ENCODE peak calls at places on chromosome X, in six cellular contexts. One of them, this sample, is unnamed.

GRCh38 chrX:39261446-39262147 is 460.3 kb downstream of the MID1IP1 start:
- DNase-seq in DND-41: peak
- DNase-seq in AG10803: peak
- DNase-seq in T-helper 1 cell: peak
- DNase-seq in stimulated activated CD4-positive, alpha-beta T cell treated with anti-CD3 and anti-CD28 coated beads, Interleukin-2, amount 100 ng/mL, for 24 hours: no peak
- DNase-seq in M059J: peak
- DNase-seq in this sample: peak

GRCh38 chrX:52923781-52924241 is 26.7 kb downstream of the FAM156B start:
- DNase-seq in M059J: peak
- DNase-seq in stimulated activated CD4-positive, alpha-beta T cell treated with anti-CD3 and anti-CD28 coated beads, Interleukin-2, amount 100 ng/mL, for 24 hours: no peak
- DNase-seq in AG10803: peak
- DNase-seq in T-helper 1 cell: no peak
- DNase-seq in DND-41: no peak
- DNase-seq in this sample: no peak

GRCh38 chrX:42290608-42291007 is 367.3 kb upstream of the CASK start:
- DNase-seq in AG10803: peak
- DNase-seq in stimulated activated CD4-positive, alpha-beta T cell treated with anti-CD3 and anti-CD28 coated beads, Interleukin-2, amount 100 ng/mL, for 24 hours: no peak
- DNase-seq in DND-41: no peak
- DNase-seq in T-helper 1 cell: no peak
- DNase-seq in M059J: peak
- DNase-seq in this sample: no peak

GRCh38 chrX:141642979-141643378 is 53.5 kb downstream of the SPANXA2 start:
- DNase-seq in stimulated activated CD4-positive, alpha-beta T cell treated with anti-CD3 and anti-CD28 coated beads, Interleukin-2, amount 100 ng/mL, for 24 hours: no peak
- DNase-seq in DND-41: no peak
- DNase-seq in AG10803: peak
- DNase-seq in T-helper 1 cell: no peak
- DNase-seq in M059J: peak
- DNase-seq in this sample: no peak

GRCh38 chrX:11374570-11374969 is 81.4 kb downstream of the AMELX start:
- DNase-seq in M059J: no peak
- DNase-seq in stimulated activated CD4-positive, alpha-beta T cell treated with anti-CD3 and anti-CD28 coated beads, Interleukin-2, amount 100 ng/mL, for 24 hours: no peak
- DNase-seq in T-helper 1 cell: no peak
- DNase-seq in AG10803: no peak
- DNase-seq in DND-41: no peak
- DNase-seq in this sample: no peak

GRCh38 chrX:38060331-38060878 is 54.1 kb downstream of the SYTL5 start:
- DNase-seq in stimulated activated CD4-positive, alpha-beta T cell treated with anti-CD3 and anti-CD28 coated beads, Interleukin-2, amount 100 ng/mL, for 24 hours: no peak
- DNase-seq in T-helper 1 cell: no peak
- DNase-seq in M059J: peak
- DNase-seq in AG10803: no peak
- DNase-seq in DND-41: no peak
- DNase-seq in this sample: no peak

GRCh38 chrX:48992341-48992740 is 9.7 kb downstream of the GRIPAP1 start:
- DNase-seq in M059J: no peak
- DNase-seq in AG10803: no peak
- DNase-seq in T-helper 1 cell: no peak
- DNase-seq in stimulated activated CD4-positive, alpha-beta T cell treated with anti-CD3 and anti-CD28 coated beads, Interleukin-2, amount 100 ng/mL, for 24 hours: no peak
- DNase-seq in DND-41: no peak
- DNase-seq in this sample: no peak

GRCh38 chrX:148381603-148382002 is 118.8 kb upstream of the AFF2 start:
- DNase-seq in M059J: no peak
- DNase-seq in stimulated activated CD4-positive, alpha-beta T cell treated with anti-CD3 and anti-CD28 coated beads, Interleukin-2, amount 100 ng/mL, for 24 hours: no peak
- DNase-seq in DND-41: peak
- DNase-seq in T-helper 1 cell: no peak
- DNase-seq in AG10803: no peak
- DNase-seq in this sample: no peak

GRCh38 chrX:7146026-7146702 is 1.3 kb upstream of the STS start:
- DNase-seq in DND-41: no peak
- DNase-seq in T-helper 1 cell: no peak
- DNase-seq in stimulated activated CD4-positive, alpha-beta T cell treated with anti-CD3 and anti-CD28 coated beads, Interleukin-2, amount 100 ng/mL, for 24 hours: no peak
- DNase-seq in AG10803: no peak
- DNase-seq in M059J: no peak
- DNase-seq in this sample: no peak

GRCh38 chrX:132961511-132961910 is 3.1 kb upstream of the HS6ST2 start:
- DNase-seq in M059J: no peak
- DNase-seq in DND-41: no peak
- DNase-seq in AG10803: no peak
- DNase-seq in T-helper 1 cell: no peak
- DNase-seq in stimulated activated CD4-positive, alpha-beta T cell treated with anti-CD3 and anti-CD28 coated beads, Interleukin-2, amount 100 ng/mL, for 24 hours: no peak
- DNase-seq in this sample: no peak

GRCh38 chrX:65534450-65535292 is at the start of gene LAS1L:
- DNase-seq in stimulated activated CD4-positive, alpha-beta T cell treated with anti-CD3 and anti-CD28 coated beads, Interleukin-2, amount 100 ng/mL, for 24 hours: peak
- DNase-seq in T-helper 1 cell: peak
- DNase-seq in DND-41: peak
- DNase-seq in AG10803: peak
- DNase-seq in M059J: peak
- DNase-seq in this sample: peak

GRCh38 chrX:142095816-142096215 is 109.3 kb downstream of the MAGEC2 start:
- DNase-seq in stimulated activated CD4-positive, alpha-beta T cell treated with anti-CD3 and anti-CD28 coated beads, Interleukin-2, amount 100 ng/mL, for 24 hours: no peak
- DNase-seq in DND-41: no peak
- DNase-seq in T-helper 1 cell: no peak
- DNase-seq in AG10803: no peak
- DNase-seq in M059J: peak
- DNase-seq in this sample: no peak

GRCh38 chrX:153779891-153780677 is 757 bp upstream of the SRPK3 start:
- DNase-seq in T-helper 1 cell: no peak
- DNase-seq in AG10803: no peak
- DNase-seq in DND-41: no peak
- DNase-seq in M059J: peak
- DNase-seq in stimulated activated CD4-positive, alpha-beta T cell treated with anti-CD3 and anti-CD28 coated beads, Interleukin-2, amount 100 ng/mL, for 24 hours: no peak
- DNase-seq in this sample: no peak

GRCh38 chrX:134764202-134764785 is 106.0 kb upstream of the PLAC1 start:
- DNase-seq in DND-41: no peak
- DNase-seq in M059J: peak
- DNase-seq in T-helper 1 cell: no peak
- DNase-seq in stimulated activated CD4-positive, alpha-beta T cell treated with anti-CD3 and anti-CD28 coated beads, Interleukin-2, amount 100 ng/mL, for 24 hours: no peak
- DNase-seq in AG10803: no peak
- DNase-seq in this sample: no peak

GRCh38 chrX:105331244-105331643 is 110.8 kb upstream of the TEX13A start:
- DNase-seq in DND-41: no peak
- DNase-seq in AG10803: peak
- DNase-seq in stimulated activated CD4-positive, alpha-beta T cell treated with anti-CD3 and anti-CD28 coated beads, Interleukin-2, amount 100 ng/mL, for 24 hours: no peak
- DNase-seq in M059J: no peak
- DNase-seq in T-helper 1 cell: no peak
- DNase-seq in this sample: no peak

GRCh38 chrX:152640039-152640818 is 2.5 kb downstream of the GABRQ start:
- DNase-seq in DND-41: no peak
- DNase-seq in M059J: peak
- DNase-seq in T-helper 1 cell: no peak
- DNase-seq in AG10803: peak
- DNase-seq in stimulated activated CD4-positive, alpha-beta T cell treated with anti-CD3 and anti-CD28 coated beads, Interleukin-2, amount 100 ng/mL, for 24 hours: no peak
- DNase-seq in this sample: no peak

GRCh38 chrX:112609631-112610030 is 70.1 kb downstream of the LHFPL1 start:
- DNase-seq in AG10803: no peak
- DNase-seq in T-helper 1 cell: no peak
- DNase-seq in DND-41: no peak
- DNase-seq in M059J: no peak
- DNase-seq in stimulated activated CD4-positive, alpha-beta T cell treated with anti-CD3 and anti-CD28 coated beads, Interleukin-2, amount 100 ng/mL, for 24 hours: no peak
- DNase-seq in this sample: no peak

GRCh38 chrX:9131066-9131465 is 97.1 kb upstream of the FAM9B start:
- DNase-seq in stimulated activated CD4-positive, alpha-beta T cell treated with anti-CD3 and anti-CD28 coated beads, Interleukin-2, amount 100 ng/mL, for 24 hours: peak
- DNase-seq in M059J: peak
- DNase-seq in AG10803: no peak
- DNase-seq in DND-41: no peak
- DNase-seq in T-helper 1 cell: no peak
- DNase-seq in this sample: no peak

GRCh38 chrX:133660356-133660755 is 245.1 kb upstream of the GPC4 start:
- DNase-seq in AG10803: peak
- DNase-seq in T-helper 1 cell: no peak
- DNase-seq in DND-41: no peak
- DNase-seq in M059J: peak
- DNase-seq in stimulated activated CD4-positive, alpha-beta T cell treated with anti-CD3 and anti-CD28 coated beads, Interleukin-2, amount 100 ng/mL, for 24 hours: no peak
- DNase-seq in this sample: no peak